ENCODE peak calls at places on chromosomes 4 and X, in seven cellular contexts. C, G, V, T, U, P and I are unnamed samples.

GRCh38 chr4:139154538-139154937 is 22.5 kb downstream of the ELF2 start:
- DNase-seq in C (no peak), G (peak; percentile 44), V (no peak), T (no peak), U (no peak), P (no peak), I (no peak)

GRCh38 chrX:148204195-148204594 is 223.1 kb downstream of the FMR1NB start:
- DNase-seq in C (no peak), G (no peak), V (no peak), T (no peak), U (no peak), P (no peak), I (no peak)

GRCh38 chrX:12685541-12685940 is 105.7 kb upstream of the PRPS2 start:
- DNase-seq in C (no peak), G (no peak), V (no peak), T (no peak), U (no peak), P (no peak), I (no peak)

GRCh38 chr4:1983846-1984405 is 24.8 kb downstream of the NELFA start:
- DNase-seq in C (no peak), G (no peak), V (no peak), T (no peak), U (peak; percentile 52), P (no peak), I (no peak)

GRCh38 chr4:612749-613125 is 12.6 kb upstream of the PDE6B start:
- DNase-seq in C (peak; percentile 59), G (no peak), V (no peak), T (no peak), U (no peak), P (no peak), I (no peak)

GRCh38 chrX:55593296-55593695 is 29.9 kb upstream of the FOXR2 start:
- DNase-seq in C (no peak), G (no peak), V (no peak), T (no peak), U (no peak), P (no peak), I (no peak)

GRCh38 chr4:24583451-24584174 is 741 bp downstream of the DHX15 start:
- DNase-seq in C (peak; percentile 80), G (peak; percentile 44), V (peak; percentile 51), T (peak; percentile 61), U (peak; percentile 76), P (peak; percentile 28), I (peak; percentile 48)

GRCh38 chrX:357693-358471 is 28.8 kb downstream of the PPP2R3B start:
- DNase-seq in C (no peak), G (no peak), V (no peak), T (no peak), U (no peak), P (peak; percentile 9), I (no peak)

GRCh38 chr4:41496980-41497379 is 41.0 kb upstream of the LIMCH1 start:
- DNase-seq in C (no peak), G (no peak), V (no peak), T (no peak), U (no peak), P (no peak), I (peak; percentile 15)

GRCh38 chr4:164716901-164717300 is 37.0 kb upstream of the SMIM31 start:
- DNase-seq in C (no peak), G (peak; percentile 39), V (no peak), T (peak; percentile 54), U (no peak), P (no peak), I (peak; percentile 5)

GRCh38 chrX:65758505-65758904 is 91.1 kb downstream of the MSN start:
- DNase-seq in C (no peak), G (no peak), V (no peak), T (no peak), U (no peak), P (no peak), I (no peak)

GRCh38 chrX:101744085-101744484 is 84.4 kb upstream of the ARMCX2 start:
- DNase-seq in C (no peak), G (no peak), V (no peak), T (peak; percentile 32), U (no peak), P (no peak), I (no peak)

GRCh38 chrX:23952401-23952800 is 44.6 kb downstream of the CXorf58 start:
- DNase-seq in C (no peak), G (no peak), V (no peak), T (no peak), U (no peak), P (no peak), I (no peak)

GRCh38 chr4:127829014-127829413 is 46.9 kb downstream of the HSPA4L start:
- DNase-seq in C (no peak), G (no peak), V (no peak), T (no peak), U (no peak), P (no peak), I (no peak)

GRCh38 chr4:68738036-68738435 is 67.6 kb upstream of the UGT2B15 start:
- DNase-seq in C (no peak), G (no peak), V (no peak), T (no peak), U (no peak), P (no peak), I (no peak)

GRCh38 chr4:187414716-187415115 is 580.9 kb upstream of the ZFP42 start:
- DNase-seq in C (no peak), G (no peak), V (no peak), T (no peak), U (no peak), P (no peak), I (no peak)

GRCh38 chr4:170979736-170980135 is 833.5 kb upstream of the GALNTL6 start:
- DNase-seq in C (no peak), G (peak; percentile 32), V (no peak), T (peak; percentile 83), U (no peak), P (no peak), I (no peak)

GRCh38 chr4:39025552-39026085 is 6.6 kb downstream of the TMEM156 start:
- DNase-seq in C (no peak), G (no peak), V (no peak), T (peak; percentile 38), U (no peak), P (no peak), I (no peak)

GRCh38 chr4:156981262-156981661 is 9.7 kb upstream of the PDGFC start:
- DNase-seq in C (no peak), G (no peak), V (no peak), T (no peak), U (no peak), P (no peak), I (no peak)

GRCh38 chr4:186557061-186557460 is 1.7 kb upstream of the MTNR1A start:
- DNase-seq in C (no peak), G (no peak), V (no peak), T (no peak), U (no peak), P (no peak), I (no peak)

GRCh38 chr4:13543648-13544555 is at the start of gene NKX3-2:
- DNase-seq in C (no peak), G (no peak), V (no peak), T (no peak), U (no peak), P (no peak), I (no peak)

GRCh38 chrX:40729923-40730584 is 5.3 kb downstream of the MED14 start:
- DNase-seq in C (no peak), G (no peak), V (no peak), T (no peak), U (no peak), P (no peak), I (no peak)